ENCODE peak calls at places on chromosomes 4 and X, in seven cellular contexts. One of them, this sample, is unnamed.

GRCh38 chr4:5878359-5878758 is 14.5 kb downstream of the CRMP1 start:
- DNase-seq in AG04450: no peak
- DNase-seq in HCT116: no peak
- DNase-seq in choroid plexus epithelial cell: no peak
- DNase-seq in cardiac fibroblast: no peak
- DNase-seq in astrocyte of the spinal cord: no peak
- DNase-seq in WERI-Rb-1: no peak
- DNase-seq in this sample: no peak

GRCh38 chrX:87636533-87636932 is 118.9 kb downstream of the KLHL4 start:
- DNase-seq in AG04450: no peak
- DNase-seq in astrocyte of the spinal cord: no peak
- DNase-seq in choroid plexus epithelial cell: no peak
- DNase-seq in HCT116: no peak
- DNase-seq in cardiac fibroblast: no peak
- DNase-seq in WERI-Rb-1: no peak
- DNase-seq in this sample: no peak

GRCh38 chr4:24603343-24603742 is 19.0 kb upstream of the DHX15 start:
- DNase-seq in cardiac fibroblast: peak
- DNase-seq in AG04450: no peak
- DNase-seq in astrocyte of the spinal cord: no peak
- DNase-seq in choroid plexus epithelial cell: no peak
- DNase-seq in HCT116: no peak
- DNase-seq in WERI-Rb-1: no peak
- DNase-seq in this sample: no peak

GRCh38 chr4:10084651-10085320 is 31.8 kb downstream of the WDR1 start:
- DNase-seq in WERI-Rb-1: no peak
- DNase-seq in AG04450: no peak
- DNase-seq in astrocyte of the spinal cord: no peak
- DNase-seq in cardiac fibroblast: no peak
- DNase-seq in HCT116: no peak
- DNase-seq in choroid plexus epithelial cell: no peak
- DNase-seq in this sample: no peak

GRCh38 chr4:43778187-43778915 is 670.3 kb downstream of the KCTD8 start:
- DNase-seq in HCT116: no peak
- DNase-seq in cardiac fibroblast: no peak
- DNase-seq in WERI-Rb-1: no peak
- DNase-seq in choroid plexus epithelial cell: no peak
- DNase-seq in astrocyte of the spinal cord: no peak
- DNase-seq in AG04450: no peak
- DNase-seq in this sample: no peak

GRCh38 chr4:159121371-159121770 is 18.5 kb downstream of the RAPGEF2 start:
- DNase-seq in WERI-Rb-1: no peak
- DNase-seq in choroid plexus epithelial cell: no peak
- DNase-seq in HCT116: no peak
- DNase-seq in astrocyte of the spinal cord: no peak
- DNase-seq in cardiac fibroblast: no peak
- DNase-seq in AG04450: no peak
- DNase-seq in this sample: no peak

GRCh38 chr4:48360285-48360965 is 19.1 kb downstream of the SLAIN2 start:
- DNase-seq in astrocyte of the spinal cord: peak
- DNase-seq in WERI-Rb-1: no peak
- DNase-seq in cardiac fibroblast: peak
- DNase-seq in HCT116: no peak
- DNase-seq in AG04450: peak
- DNase-seq in choroid plexus epithelial cell: peak
- DNase-seq in this sample: no peak

GRCh38 chr4:106315476-106315967 is 487 bp downstream of the TBCK start:
- DNase-seq in WERI-Rb-1: no peak
- DNase-seq in astrocyte of the spinal cord: peak
- DNase-seq in choroid plexus epithelial cell: peak
- DNase-seq in HCT116: no peak
- DNase-seq in cardiac fibroblast: peak
- DNase-seq in AG04450: no peak
- DNase-seq in this sample: no peak

GRCh38 chrX:133838761-133839676 is 146.4 kb downstream of the GPC3 start:
- DNase-seq in WERI-Rb-1: peak
- DNase-seq in choroid plexus epithelial cell: peak
- DNase-seq in AG04450: no peak
- DNase-seq in astrocyte of the spinal cord: peak
- DNase-seq in cardiac fibroblast: peak
- DNase-seq in HCT116: peak
- DNase-seq in this sample: no peak

GRCh38 chr4:181261279-181261678 is 981.9 kb upstream of the TENM3 start:
- DNase-seq in WERI-Rb-1: no peak
- DNase-seq in choroid plexus epithelial cell: peak
- DNase-seq in astrocyte of the spinal cord: peak
- DNase-seq in AG04450: peak
- DNase-seq in cardiac fibroblast: no peak
- DNase-seq in HCT116: no peak
- DNase-seq in this sample: no peak

DNA sequence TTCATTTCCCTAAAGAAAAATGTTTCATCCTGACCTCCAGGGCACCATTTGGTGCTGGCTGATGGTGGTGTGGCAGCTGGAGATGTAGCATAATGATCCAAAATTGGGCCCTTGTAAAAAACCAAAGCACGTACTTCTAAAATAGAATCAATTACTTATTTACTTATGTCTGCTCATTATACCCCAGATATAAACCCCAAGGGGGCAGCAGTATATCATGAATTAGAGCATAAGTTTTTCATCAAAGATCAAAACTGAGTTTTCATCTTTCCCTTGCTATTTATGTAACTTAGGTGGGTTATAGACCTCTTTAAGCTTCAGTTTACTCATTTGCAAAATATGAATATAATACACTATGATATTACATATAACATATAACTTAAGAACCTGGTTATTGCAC is 241.1 kb downstream of the TACR3 start:
- DNase-seq in HCT116: no peak
- DNase-seq in AG04450: no peak
- DNase-seq in cardiac fibroblast: no peak
- DNase-seq in WERI-Rb-1: no peak
- DNase-seq in choroid plexus epithelial cell: peak
- DNase-seq in astrocyte of the spinal cord: peak
- DNase-seq in this sample: no peak
- TF ChIP-seq CTCF in HCT116: peak
- TF ChIP-seq CTCF in AG04450: no peak
- TF ChIP-seq CTCF in cardiac fibroblast: no peak
- TF ChIP-seq CTCF in WERI-Rb-1: no peak
- TF ChIP-seq CTCF in choroid plexus epithelial cell: peak
- TF ChIP-seq CTCF in astrocyte of the spinal cord: no peak
- TF ChIP-seq CTCF in this sample: no peak

GRCh38 chrX:140050906-140051305 is 85.6 kb upstream of the CXorf66 start:
- DNase-seq in AG04450: no peak
- DNase-seq in WERI-Rb-1: no peak
- DNase-seq in astrocyte of the spinal cord: peak
- DNase-seq in choroid plexus epithelial cell: peak
- DNase-seq in HCT116: no peak
- DNase-seq in cardiac fibroblast: peak
- DNase-seq in this sample: no peak
- TF ChIP-seq CTCF in AG04450: peak
- TF ChIP-seq CTCF in WERI-Rb-1: peak
- TF ChIP-seq CTCF in astrocyte of the spinal cord: peak
- TF ChIP-seq CTCF in choroid plexus epithelial cell: peak
- TF ChIP-seq CTCF in HCT116: peak
- TF ChIP-seq CTCF in cardiac fibroblast: peak
- TF ChIP-seq CTCF in this sample: peak

GRCh38 chr4:41358626-41359025 is 101.9 kb downstream of the UCHL1 start:
- DNase-seq in WERI-Rb-1: no peak
- DNase-seq in choroid plexus epithelial cell: no peak
- DNase-seq in astrocyte of the spinal cord: no peak
- DNase-seq in AG04450: no peak
- DNase-seq in cardiac fibroblast: no peak
- DNase-seq in HCT116: no peak
- DNase-seq in this sample: no peak

GRCh38 chr4:41360214-41360910 is 103.6 kb downstream of the UCHL1 start:
- DNase-seq in cardiac fibroblast: peak
- DNase-seq in AG04450: no peak
- DNase-seq in astrocyte of the spinal cord: peak
- DNase-seq in HCT116: no peak
- DNase-seq in choroid plexus epithelial cell: peak
- DNase-seq in WERI-Rb-1: peak
- DNase-seq in this sample: no peak

GRCh38 chr4:41359836-41360213 is 103.1 kb downstream of the UCHL1 start:
- DNase-seq in cardiac fibroblast: no peak
- DNase-seq in choroid plexus epithelial cell: no peak
- DNase-seq in WERI-Rb-1: no peak
- DNase-seq in astrocyte of the spinal cord: no peak
- DNase-seq in AG04450: no peak
- DNase-seq in HCT116: no peak
- DNase-seq in this sample: no peak

GRCh38 chr4:41360911-41361830 is 104.4 kb downstream of the UCHL1 start:
- DNase-seq in choroid plexus epithelial cell: peak
- DNase-seq in AG04450: no peak
- DNase-seq in HCT116: no peak
- DNase-seq in WERI-Rb-1: peak
- DNase-seq in cardiac fibroblast: no peak
- DNase-seq in astrocyte of the spinal cord: peak
- DNase-seq in this sample: no peak

GRCh38 chr4:41359069-41359769 is 102.5 kb downstream of the UCHL1 start:
- DNase-seq in cardiac fibroblast: no peak
- DNase-seq in WERI-Rb-1: peak
- DNase-seq in choroid plexus epithelial cell: no peak
- DNase-seq in astrocyte of the spinal cord: no peak
- DNase-seq in AG04450: no peak
- DNase-seq in HCT116: no peak
- DNase-seq in this sample: no peak
- TF ChIP-seq CTCF in cardiac fibroblast: no peak
- TF ChIP-seq CTCF in WERI-Rb-1: peak
- TF ChIP-seq CTCF in choroid plexus epithelial cell: no peak
- TF ChIP-seq CTCF in astrocyte of the spinal cord: no peak
- TF ChIP-seq CTCF in AG04450: no peak
- TF ChIP-seq CTCF in HCT116: no peak
- TF ChIP-seq CTCF in this sample: no peak

GRCh38 chr4:40455340-40455902 is 120.3 kb downstream of the CHRNA9 start:
- DNase-seq in cardiac fibroblast: peak
- DNase-seq in AG04450: no peak
- DNase-seq in astrocyte of the spinal cord: no peak
- DNase-seq in WERI-Rb-1: no peak
- DNase-seq in HCT116: no peak
- DNase-seq in choroid plexus epithelial cell: no peak
- DNase-seq in this sample: no peak

GRCh38 chr4:40454816-40455215 is 119.7 kb downstream of the CHRNA9 start:
- DNase-seq in astrocyte of the spinal cord: no peak
- DNase-seq in WERI-Rb-1: no peak
- DNase-seq in HCT116: no peak
- DNase-seq in cardiac fibroblast: no peak
- DNase-seq in AG04450: no peak
- DNase-seq in choroid plexus epithelial cell: no peak
- DNase-seq in this sample: no peak

GRCh38 chr4:40452490-40452813 is 117.3 kb downstream of the CHRNA9 start:
- DNase-seq in cardiac fibroblast: no peak
- DNase-seq in WERI-Rb-1: no peak
- DNase-seq in AG04450: no peak
- DNase-seq in choroid plexus epithelial cell: no peak
- DNase-seq in HCT116: no peak
- DNase-seq in astrocyte of the spinal cord: no peak
- DNase-seq in this sample: no peak

GRCh38 chr4:40458109-40458508 is 123.0 kb downstream of the CHRNA9 start:
- DNase-seq in AG04450: no peak
- DNase-seq in astrocyte of the spinal cord: no peak
- DNase-seq in choroid plexus epithelial cell: no peak
- DNase-seq in HCT116: no peak
- DNase-seq in cardiac fibroblast: no peak
- DNase-seq in WERI-Rb-1: no peak
- DNase-seq in this sample: no peak

DNA sequence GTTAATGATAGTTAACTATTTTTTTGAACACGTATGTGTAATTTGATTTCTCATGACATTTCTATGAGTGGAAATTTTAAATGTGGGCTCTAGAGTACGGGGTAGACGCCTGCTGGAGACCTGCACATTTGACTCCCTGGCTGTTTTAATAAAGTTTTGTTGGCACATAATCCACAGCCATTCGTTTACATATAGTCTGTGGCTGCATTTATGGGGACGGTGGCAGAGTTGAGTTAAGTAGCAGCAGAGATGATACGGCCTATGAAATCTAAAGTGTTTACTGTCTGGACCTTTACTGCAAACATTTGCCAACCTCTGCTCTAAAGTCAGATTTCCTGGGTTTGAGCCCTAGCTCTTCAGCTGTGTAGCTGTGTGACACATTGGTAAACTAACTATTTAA is 118.8 kb downstream of the CHRNA9 start:
- DNase-seq in AG04450: no peak
- DNase-seq in astrocyte of the spinal cord: no peak
- DNase-seq in WERI-Rb-1: no peak
- DNase-seq in cardiac fibroblast: no peak
- DNase-seq in choroid plexus epithelial cell: no peak
- DNase-seq in HCT116: no peak
- DNase-seq in this sample: no peak
- TF ChIP-seq CTCF in AG04450: no peak
- TF ChIP-seq CTCF in astrocyte of the spinal cord: no peak
- TF ChIP-seq CTCF in WERI-Rb-1: no peak
- TF ChIP-seq CTCF in cardiac fibroblast: no peak
- TF ChIP-seq CTCF in choroid plexus epithelial cell: no peak
- TF ChIP-seq CTCF in HCT116: no peak
- TF ChIP-seq CTCF in this sample: no peak

This sample was measured in osteocyte.